ENCODE peak calls at places on chromosome 18, in eight cellular contexts. One of them, this sample, is unnamed.
A peak's percentile ranks its signal among the peaks of the same experiment; 100 is the strongest.

GRCh38 chr18:50803579-50803978 is 16.2 kb downstream of the MRO start:
- DNase-seq in upper lobe of right lung: no peak
- DNase-seq in fibroblast of lung: no peak
- DNase-seq in OCI-LY7: no peak
- DNase-seq in lower lobe of right lung: no peak
- DNase-seq in ovary: no peak
- DNase-seq in prostate gland: no peak
- DNase-seq in stomach: no peak
- DNase-seq in this sample: no peak

GRCh38 chr18:68843467-68844089 is 45.7 kb downstream of the CCDC102B start:
- DNase-seq in upper lobe of right lung: no peak
- DNase-seq in fibroblast of lung: no peak
- DNase-seq in OCI-LY7: no peak
- DNase-seq in lower lobe of right lung: no peak
- DNase-seq in ovary: no peak
- DNase-seq in prostate gland: no peak
- DNase-seq in stomach: no peak
- DNase-seq in this sample: no peak

GRCh38 chr18:23337599-23338444 is 115.3 kb upstream of the RIOK3 start:
- DNase-seq in upper lobe of right lung: no peak
- DNase-seq in fibroblast of lung: peak; percentile 72
- DNase-seq in OCI-LY7: no peak
- DNase-seq in lower lobe of right lung: no peak
- DNase-seq in ovary: no peak
- DNase-seq in prostate gland: no peak
- DNase-seq in stomach: no peak
- DNase-seq in this sample: no peak

GRCh38 chr18:24876266-24876665 is 415.8 kb downstream of the HRH4 start:
- DNase-seq in upper lobe of right lung: no peak
- DNase-seq in fibroblast of lung: no peak
- DNase-seq in OCI-LY7: no peak
- DNase-seq in lower lobe of right lung: no peak
- DNase-seq in ovary: no peak
- DNase-seq in prostate gland: no peak
- DNase-seq in stomach: no peak
- DNase-seq in this sample: no peak

GRCh38 chr18:9666548-9666947 is 41.6 kb upstream of the RAB31 start:
- DNase-seq in upper lobe of right lung: no peak
- DNase-seq in fibroblast of lung: no peak
- DNase-seq in OCI-LY7: no peak
- DNase-seq in lower lobe of right lung: no peak
- DNase-seq in ovary: no peak
- DNase-seq in prostate gland: no peak
- DNase-seq in stomach: no peak
- DNase-seq in this sample: no peak

GRCh38 chr18:62963522-62963921 is 248.2 kb downstream of the PHLPP1 start:
- DNase-seq in upper lobe of right lung: no peak
- DNase-seq in fibroblast of lung: no peak
- DNase-seq in OCI-LY7: no peak
- DNase-seq in lower lobe of right lung: no peak
- DNase-seq in ovary: no peak
- DNase-seq in prostate gland: no peak
- DNase-seq in stomach: no peak
- DNase-seq in this sample: no peak

GRCh38 chr18:34631567-34631966 is 78.5 kb upstream of the DTNA start:
- DNase-seq in upper lobe of right lung: no peak
- DNase-seq in fibroblast of lung: no peak
- DNase-seq in OCI-LY7: no peak
- DNase-seq in lower lobe of right lung: no peak
- DNase-seq in ovary: no peak
- DNase-seq in prostate gland: no peak
- DNase-seq in stomach: no peak
- DNase-seq in this sample: no peak

GRCh38 chr18:46421973-46422551 is 235.0 kb downstream of the LOXHD1 start:
- DNase-seq in upper lobe of right lung: no peak
- DNase-seq in fibroblast of lung: no peak
- DNase-seq in OCI-LY7: no peak
- DNase-seq in lower lobe of right lung: no peak
- DNase-seq in ovary: no peak
- DNase-seq in prostate gland: peak; percentile 65
- DNase-seq in stomach: no peak
- DNase-seq in this sample: no peak

GRCh38 chr18:55838841-55839240 is 250.8 kb upstream of the TCF4 start:
- DNase-seq in upper lobe of right lung: no peak
- DNase-seq in fibroblast of lung: peak; percentile 71
- DNase-seq in OCI-LY7: no peak
- DNase-seq in lower lobe of right lung: no peak
- DNase-seq in ovary: no peak
- DNase-seq in prostate gland: no peak
- DNase-seq in stomach: no peak
- DNase-seq in this sample: no peak

GRCh38 chr18:45517181-45517741 is 98.0 kb upstream of the SLC14A2 start:
- DNase-seq in upper lobe of right lung: no peak
- DNase-seq in fibroblast of lung: peak; percentile 79
- DNase-seq in OCI-LY7: no peak
- DNase-seq in lower lobe of right lung: no peak
- DNase-seq in ovary: peak; percentile 36
- DNase-seq in prostate gland: no peak
- DNase-seq in stomach: no peak
- DNase-seq in this sample: no peak

GRCh38 chr18:63974991-63975390 is 5.1 kb downstream of the SERPINB8 start:
- DNase-seq in upper lobe of right lung: no peak
- DNase-seq in fibroblast of lung: peak; percentile 23
- DNase-seq in OCI-LY7: peak; percentile 3
- DNase-seq in lower lobe of right lung: no peak
- DNase-seq in ovary: no peak
- DNase-seq in prostate gland: no peak
- DNase-seq in stomach: no peak
- DNase-seq in this sample: no peak

GRCh38 chr18:3623769-3624545 is 174.0 kb downstream of the TGIF1 start:
- DNase-seq in upper lobe of right lung: peak; percentile 80
- DNase-seq in fibroblast of lung: peak; percentile 99
- DNase-seq in OCI-LY7: no peak
- DNase-seq in lower lobe of right lung: peak; percentile 71
- DNase-seq in ovary: peak; percentile 64
- DNase-seq in prostate gland: peak; percentile 61
- DNase-seq in stomach: peak; percentile 73
- DNase-seq in this sample: peak; percentile 85

GRCh38 chr18:48085781-48086487 is 155.5 kb upstream of the SMAD2 start:
- DNase-seq in upper lobe of right lung: no peak
- DNase-seq in fibroblast of lung: no peak
- DNase-seq in OCI-LY7: no peak
- DNase-seq in lower lobe of right lung: no peak
- DNase-seq in ovary: no peak
- DNase-seq in prostate gland: no peak
- DNase-seq in stomach: no peak
- DNase-seq in this sample: no peak

GRCh38 chr18:11689972-11690570 is 1.0 kb downstream of the GNAL start:
- DNase-seq in upper lobe of right lung: no peak
- DNase-seq in fibroblast of lung: peak; percentile 13
- DNase-seq in OCI-LY7: no peak
- DNase-seq in lower lobe of right lung: no peak
- DNase-seq in ovary: no peak
- DNase-seq in prostate gland: no peak
- DNase-seq in stomach: no peak
- DNase-seq in this sample: no peak

DNA sequence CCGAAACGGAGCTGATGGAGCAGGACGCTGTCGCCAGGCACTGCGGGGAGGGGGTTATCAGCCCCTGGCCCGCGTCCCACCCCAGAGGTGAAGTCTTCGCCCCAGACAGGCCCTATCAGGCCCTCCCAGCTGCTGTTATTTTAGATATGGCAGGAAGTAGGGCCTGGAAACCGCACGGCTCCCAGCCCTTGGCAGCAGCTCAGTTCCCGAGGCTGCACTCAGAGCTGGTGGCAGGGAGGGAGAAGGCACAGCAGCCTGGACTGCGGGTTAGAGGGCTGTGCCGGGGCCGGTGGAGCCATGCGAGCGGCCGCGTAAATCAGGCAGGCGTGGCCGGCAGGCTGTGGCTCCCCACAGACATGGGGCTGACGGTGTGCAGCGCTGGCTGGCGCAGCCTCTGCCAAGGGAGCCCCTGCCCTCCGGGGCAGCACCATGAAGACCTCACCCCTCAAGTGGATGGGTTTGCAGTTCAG is 111.4 kb downstream of the NFATC1 start:
- DNase-seq in upper lobe of right lung: peak; percentile 76
- DNase-seq in fibroblast of lung: peak; percentile 75
- DNase-seq in OCI-LY7: no peak
- DNase-seq in lower lobe of right lung: peak; percentile 64
- DNase-seq in ovary: peak; percentile 65
- DNase-seq in prostate gland: peak; percentile 46
- DNase-seq in stomach: peak; percentile 69
- DNase-seq in this sample: no peak
- H3K27ac ChIP-seq in upper lobe of right lung: peak overlapping the region; percentile 76
- H3K27ac ChIP-seq in fibroblast of lung: peak overlapping the region; percentile 32
- H3K27ac ChIP-seq in OCI-LY7: no peak overlapping the region
- H3K27ac ChIP-seq in lower lobe of right lung: peak overlapping the region; percentile 91
- H3K27ac ChIP-seq in ovary: peak overlapping the region; percentile 53
- H3K27ac ChIP-seq in prostate gland: peak overlapping the region; percentile 77
- H3K27ac ChIP-seq in stomach: peak overlapping the region; percentile 82
- H3K27ac ChIP-seq in this sample: peak overlapping the region; percentile 84

DNA sequence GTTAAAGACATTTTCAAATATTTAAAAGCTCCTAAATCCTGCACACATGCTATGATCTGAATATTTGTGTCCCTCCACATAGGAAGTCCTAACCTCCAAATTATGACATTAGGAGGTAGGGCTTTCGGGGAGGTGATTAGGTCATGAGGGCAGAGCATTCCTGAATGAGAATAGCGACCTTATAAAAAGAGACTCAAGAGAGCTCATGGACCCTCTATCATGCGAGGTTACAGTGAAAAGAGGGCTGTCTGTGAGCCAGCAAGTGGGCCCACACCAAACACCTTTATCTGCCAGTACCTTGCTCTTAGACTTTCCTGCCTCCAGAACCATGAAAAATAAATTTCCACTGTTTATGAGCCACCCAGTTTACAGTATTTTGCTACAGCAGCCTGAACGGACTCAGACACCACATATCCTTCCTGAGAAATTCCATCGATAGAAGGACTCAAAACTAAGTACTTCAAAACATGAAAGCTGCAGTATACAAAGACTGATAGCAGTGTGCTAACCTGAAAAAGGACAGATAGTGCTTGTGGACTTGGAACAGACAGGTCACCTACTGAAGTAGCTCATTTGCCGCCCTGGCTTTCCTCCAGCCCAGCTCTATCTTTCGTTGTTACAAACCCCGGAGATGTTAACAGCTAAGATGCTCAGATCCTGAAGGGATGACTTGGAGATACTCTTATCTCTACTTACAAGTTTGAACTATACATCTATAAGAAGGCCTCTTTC is 13.8 kb downstream of the FAM210A start:
- DNase-seq in upper lobe of right lung: no peak
- DNase-seq in fibroblast of lung: no peak
- DNase-seq in OCI-LY7: no peak
- DNase-seq in lower lobe of right lung: no peak
- DNase-seq in ovary: no peak
- DNase-seq in prostate gland: no peak
- DNase-seq in stomach: no peak
- DNase-seq in this sample: no peak
- TF ChIP-seq CTCF in upper lobe of right lung: no peak
- TF ChIP-seq CTCF in fibroblast of lung: no peak
- TF ChIP-seq CTCF in OCI-LY7: no peak
- TF ChIP-seq CTCF in lower lobe of right lung: no peak
- TF ChIP-seq CTCF in ovary: no peak
- TF ChIP-seq CTCF in prostate gland: no peak
- TF ChIP-seq CTCF in stomach: no peak
- TF ChIP-seq CTCF in this sample: no peak

GRCh38 chr18:31420524-31420923 is 27.0 kb upstream of the DSG3 start:
- DNase-seq in upper lobe of right lung: no peak
- DNase-seq in fibroblast of lung: no peak
- DNase-seq in OCI-LY7: no peak
- DNase-seq in lower lobe of right lung: no peak
- DNase-seq in ovary: no peak
- DNase-seq in prostate gland: no peak
- DNase-seq in stomach: no peak
- DNase-seq in this sample: no peak

GRCh38 chr18:31417850-31418249 is 29.7 kb upstream of the DSG3 start:
- DNase-seq in upper lobe of right lung: no peak
- DNase-seq in fibroblast of lung: no peak
- DNase-seq in OCI-LY7: no peak
- DNase-seq in lower lobe of right lung: no peak
- DNase-seq in ovary: no peak
- DNase-seq in prostate gland: no peak
- DNase-seq in stomach: no peak
- DNase-seq in this sample: no peak

GRCh38 chr18:31420032-31420431 is 27.5 kb upstream of the DSG3 start:
- DNase-seq in upper lobe of right lung: no peak
- DNase-seq in fibroblast of lung: no peak
- DNase-seq in OCI-LY7: no peak
- DNase-seq in lower lobe of right lung: no peak
- DNase-seq in ovary: no peak
- DNase-seq in prostate gland: no peak
- DNase-seq in stomach: no peak
- DNase-seq in this sample: no peak

GRCh38 chr18:31424383-31424988 is 23.1 kb upstream of the DSG3 start:
- DNase-seq in upper lobe of right lung: no peak
- DNase-seq in fibroblast of lung: peak; percentile 61
- DNase-seq in OCI-LY7: peak; percentile 26
- DNase-seq in lower lobe of right lung: no peak
- DNase-seq in ovary: peak; percentile 22
- DNase-seq in prostate gland: no peak
- DNase-seq in stomach: peak; percentile 39
- DNase-seq in this sample: no peak

GRCh38 chr18:31419457-31419932 is 28.0 kb upstream of the DSG3 start:
- DNase-seq in upper lobe of right lung: no peak
- DNase-seq in fibroblast of lung: no peak
- DNase-seq in OCI-LY7: no peak
- DNase-seq in lower lobe of right lung: no peak
- DNase-seq in ovary: no peak
- DNase-seq in prostate gland: no peak
- DNase-seq in stomach: no peak
- DNase-seq in this sample: peak; percentile 26
- H3K27ac ChIP-seq in upper lobe of right lung: no peak overlapping the region
- H3K27ac ChIP-seq in fibroblast of lung: no peak overlapping the region
- H3K27ac ChIP-seq in OCI-LY7: no peak overlapping the region
- H3K27ac ChIP-seq in lower lobe of right lung: no peak overlapping the region
- H3K27ac ChIP-seq in ovary: no peak overlapping the region
- H3K27ac ChIP-seq in prostate gland: no peak overlapping the region
- H3K27ac ChIP-seq in stomach: no peak overlapping the region
- H3K27ac ChIP-seq in this sample: peak overlapping the region; percentile 43

DNA sequence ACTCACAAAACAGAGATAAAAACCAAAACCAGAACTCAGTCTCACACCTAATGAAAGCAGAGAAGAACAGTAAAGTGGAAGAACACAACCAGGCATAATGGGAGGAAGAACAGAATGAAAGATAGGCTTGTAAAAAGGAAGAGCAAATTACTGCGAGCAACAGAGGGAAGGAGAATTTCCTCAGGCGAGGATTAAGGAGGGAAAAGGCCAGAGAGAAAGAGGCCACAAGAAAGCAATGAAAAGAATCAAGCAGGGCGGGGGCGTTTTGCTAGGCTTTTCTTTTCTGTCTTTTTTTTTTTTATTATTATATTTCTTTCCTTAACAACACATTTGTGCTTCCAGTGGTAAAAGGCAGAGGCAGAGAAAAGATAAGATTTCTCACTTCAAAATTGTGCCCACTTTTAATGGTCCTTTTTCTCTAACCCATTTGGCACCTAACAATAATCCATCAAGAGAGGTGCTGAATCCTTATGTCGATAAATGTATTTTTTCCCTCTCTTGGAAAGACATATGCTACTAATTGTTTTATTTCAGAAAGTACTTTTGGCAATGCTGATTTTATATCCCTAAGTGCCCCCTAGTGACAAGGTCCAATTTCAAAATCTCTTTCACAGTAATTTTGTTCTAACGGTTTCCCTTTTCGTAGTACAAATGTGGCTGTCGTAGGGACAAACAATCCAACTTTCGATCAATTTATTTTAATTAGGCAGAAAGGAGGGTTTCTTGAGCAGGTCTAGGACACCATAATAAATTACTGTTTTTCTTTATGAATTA is 138.7 kb upstream of the AQP4 start:
- DNase-seq in upper lobe of right lung: no peak
- DNase-seq in fibroblast of lung: peak; percentile 6
- DNase-seq in OCI-LY7: peak; percentile 37
- DNase-seq in lower lobe of right lung: no peak
- DNase-seq in ovary: no peak
- DNase-seq in prostate gland: no peak
- DNase-seq in stomach: no peak
- DNase-seq in this sample: no peak
- TF ChIP-seq CTCF in upper lobe of right lung: peak; percentile 29
- TF ChIP-seq CTCF in fibroblast of lung: no peak
- TF ChIP-seq CTCF in OCI-LY7: peak; percentile 84
- TF ChIP-seq CTCF in lower lobe of right lung: peak; percentile 22
- TF ChIP-seq CTCF in ovary: peak; percentile 49
- TF ChIP-seq CTCF in prostate gland: no peak
- TF ChIP-seq CTCF in stomach: no peak
- TF ChIP-seq CTCF in this sample: peak; percentile 19